ENCODE peak calls at places on chromosome 11, in eight cellular contexts. V is lower lobe of right lung, R is A549, B is Karpas-422, U is neural progenitor cell, X is Caco-2, H is spleen, O is BJ. P is an unnamed sample.

GRCh38 chr11:29005401-29005980 is 897.3 kb downstream of the METTL15 start:
- DNase-seq in V (no peak), R (peak), B (peak), U (peak), X (peak), H (no peak), O (no peak), P (no peak)

GRCh38 chr11:69337211-69337721 is 43.3 kb downstream of the MYEOV start:
- DNase-seq in V (no peak), R (no peak), B (no peak), U (no peak), X (peak), H (no peak), O (peak), P (peak)

GRCh38 chr11:92960886-92961285 is 8.6 kb upstream of the MTNR1B start:
- DNase-seq in V (no peak), R (no peak), B (no peak), U (no peak), X (no peak), H (no peak), O (no peak), P (no peak)

GRCh38 chr11:78666675-78667129 is 92.0 kb upstream of the NARS2 start:
- DNase-seq in V (no peak), R (no peak), B (no peak), U (no peak), X (no peak), H (no peak), O (no peak), P (no peak)

GRCh38 chr11:35247428-35247827 is 108.5 kb downstream of the CD44 start:
- DNase-seq in V (no peak), R (no peak), B (no peak), U (no peak), X (no peak), H (peak), O (no peak), P (no peak)

GRCh38 chr11:65321828-65322495 is 7.3 kb downstream of the CDC42EP2 start:
- DNase-seq in V (peak), R (no peak), B (peak), U (no peak), X (no peak), H (no peak), O (no peak), P (no peak)

GRCh38 chr11:122202161-122202950 is 86.3 kb upstream of the BLID start:
- DNase-seq in V (no peak), R (peak), B (no peak), U (no peak), X (peak), H (no peak), O (no peak), P (no peak)

GRCh38 chr11:43833657-43834073 is 47.0 kb upstream of the ALKBH3 start:
- DNase-seq in V (no peak), R (peak), B (no peak), U (no peak), X (peak), H (no peak), O (no peak), P (no peak)

GRCh38 chr11:102155676-102156075 is 45.4 kb downstream of the YAP1 start:
- DNase-seq in V (no peak), R (no peak), B (no peak), U (no peak), X (no peak), H (no peak), O (no peak), P (no peak)

GRCh38 chr11:23680488-23681230 is 816.2 kb upstream of the LUZP2 start:
- DNase-seq in V (peak), R (no peak), B (no peak), U (no peak), X (no peak), H (peak), O (no peak), P (no peak)

GRCh38 chr11:105799728-105800462 is 190.0 kb downstream of the GRIA4 start:
- DNase-seq in V (no peak), R (no peak), B (no peak), U (no peak), X (no peak), H (no peak), O (no peak), P (no peak)

DNA sequence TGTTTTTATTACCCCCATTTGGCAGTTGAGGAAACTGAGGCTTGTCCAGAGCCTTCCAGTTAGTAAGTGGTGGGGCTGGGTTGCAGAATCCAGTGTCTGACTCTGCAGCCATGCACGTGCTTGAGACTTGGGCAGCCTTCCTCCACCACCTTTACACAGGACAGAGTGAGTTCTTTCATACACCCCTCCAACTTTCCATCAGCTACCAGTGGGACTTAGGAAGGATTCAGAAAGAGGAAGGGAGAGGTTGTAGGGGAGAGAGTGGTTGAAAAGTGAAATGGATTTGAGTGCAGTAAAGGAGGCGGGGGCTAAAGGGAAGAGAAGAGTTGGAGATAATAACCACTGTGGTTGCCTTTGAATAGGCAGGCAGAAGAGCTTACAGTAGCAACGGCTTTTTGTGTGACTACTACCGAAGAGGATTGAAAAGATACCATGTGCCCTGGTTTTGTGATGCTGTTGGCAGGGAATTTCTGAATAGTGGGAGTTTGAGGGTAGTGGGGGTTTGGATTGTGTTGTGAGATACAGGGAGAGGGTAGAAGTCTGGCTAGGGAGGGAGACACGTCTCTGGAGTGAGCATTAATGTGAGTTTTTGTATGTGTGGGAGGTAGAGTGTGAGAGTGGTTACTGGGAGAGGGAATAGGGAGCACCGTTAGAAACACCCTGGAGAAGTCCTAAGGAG is 1.7 kb downstream of the UVRAG start:
- DNase-seq in V (no peak), R (no peak), B (peak), U (no peak), X (no peak), H (no peak), O (no peak), P (no peak)
- H3K4me3 ChIP-seq in V (peak), R (no peak), B (peak), U (peak), X (peak), H (peak), O (peak), P (peak)

DNA sequence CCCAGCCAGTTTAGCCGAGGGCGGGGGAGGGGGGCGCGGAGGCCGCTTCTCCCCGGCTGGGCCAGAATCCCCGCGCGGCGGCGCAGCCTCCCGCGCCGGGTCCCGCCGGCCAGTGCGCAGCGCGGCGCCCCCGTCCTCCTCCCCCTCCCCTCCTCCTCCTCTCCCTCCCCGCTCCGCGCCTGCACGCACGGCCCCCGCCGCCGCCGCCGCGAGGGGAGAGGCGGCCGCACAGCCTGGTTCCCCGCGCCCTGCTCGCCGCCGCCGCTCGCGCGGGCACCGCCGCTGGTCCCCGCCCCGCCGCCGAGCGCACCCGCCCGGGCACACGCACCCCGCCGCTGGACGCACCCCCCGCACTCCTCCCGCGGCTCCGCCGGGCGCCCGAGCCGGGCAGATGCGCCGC is at the start of gene FLRT1:
- DNase-seq in V (no peak), R (no peak), B (no peak), U (peak), X (no peak), H (no peak), O (no peak), P (no peak)
- H3K4me3 ChIP-seq in V (peak), R (peak), B (no peak), U (peak), X (peak), H (no peak), O (peak), P (no peak)

DNA sequence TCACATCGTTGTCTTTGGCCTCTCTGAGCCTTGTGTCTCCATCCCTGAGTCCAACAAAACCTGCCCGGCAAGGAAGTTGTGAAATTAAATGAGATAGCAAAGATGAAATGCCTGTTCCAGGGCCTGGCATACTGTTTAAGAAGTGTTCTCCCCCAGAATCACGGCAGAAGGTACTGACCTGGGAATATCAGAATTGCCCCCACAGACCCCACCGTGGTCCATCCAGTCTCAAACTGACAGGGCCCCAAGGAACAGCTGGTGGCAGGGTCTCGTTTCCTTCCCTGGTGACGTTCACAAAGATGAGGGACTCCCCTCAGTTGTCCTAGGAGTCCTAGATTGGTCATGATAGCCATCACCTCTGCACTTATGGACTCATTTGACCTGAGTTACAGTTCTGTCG is 1.8 kb downstream of the PRDM11 start:
- DNase-seq in V (no peak), R (no peak), B (no peak), U (no peak), X (no peak), H (peak), O (no peak), P (no peak)
- H3K4me3 ChIP-seq in V (peak), R (no peak), B (peak), U (no peak), X (no peak), H (no peak), O (no peak), P (no peak)

DNA sequence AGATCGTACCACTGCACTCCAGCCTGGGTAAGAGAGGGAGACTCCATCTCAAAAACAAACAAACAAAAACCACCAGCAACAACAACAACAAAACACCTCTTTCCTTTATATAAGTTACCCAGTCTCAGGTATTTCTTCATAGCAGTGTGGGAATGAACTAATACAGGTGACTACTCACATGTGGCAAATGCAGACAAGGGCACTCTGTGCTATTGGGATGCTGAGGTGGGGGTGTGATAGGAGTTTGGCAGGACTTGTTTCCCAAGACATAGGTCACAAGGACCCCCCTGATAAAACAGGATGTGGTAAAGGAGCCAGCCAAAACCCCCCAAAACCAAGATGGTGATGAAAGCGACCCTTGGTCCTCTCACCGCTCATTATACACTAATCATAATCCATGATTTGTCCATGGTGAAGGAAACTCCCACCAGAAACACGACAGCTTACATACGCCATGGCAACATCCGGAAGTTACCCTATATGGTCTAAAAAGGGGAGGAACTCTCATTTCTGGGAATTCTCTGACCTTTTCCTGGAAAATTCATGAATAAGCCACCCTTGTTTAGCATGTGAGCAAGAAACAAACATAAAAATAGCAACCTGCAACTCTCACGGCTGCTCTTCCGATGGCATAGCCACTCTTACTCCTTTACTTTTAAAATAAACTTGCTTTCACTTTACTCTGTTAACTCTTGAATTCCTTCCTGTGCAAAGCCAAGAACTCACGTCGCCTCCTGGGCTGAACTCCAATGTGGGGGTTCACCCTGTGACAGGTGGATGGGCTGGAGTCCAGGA is 18.8 kb upstream of the INCENP start:
- DNase-seq in V (no peak), R (no peak), B (no peak), U (no peak), X (no peak), H (no peak), O (peak), P (no peak)
- H3K4me3 ChIP-seq in V (peak), R (no peak), B (no peak), U (no peak), X (no peak), H (no peak), O (peak), P (no peak)

DNA sequence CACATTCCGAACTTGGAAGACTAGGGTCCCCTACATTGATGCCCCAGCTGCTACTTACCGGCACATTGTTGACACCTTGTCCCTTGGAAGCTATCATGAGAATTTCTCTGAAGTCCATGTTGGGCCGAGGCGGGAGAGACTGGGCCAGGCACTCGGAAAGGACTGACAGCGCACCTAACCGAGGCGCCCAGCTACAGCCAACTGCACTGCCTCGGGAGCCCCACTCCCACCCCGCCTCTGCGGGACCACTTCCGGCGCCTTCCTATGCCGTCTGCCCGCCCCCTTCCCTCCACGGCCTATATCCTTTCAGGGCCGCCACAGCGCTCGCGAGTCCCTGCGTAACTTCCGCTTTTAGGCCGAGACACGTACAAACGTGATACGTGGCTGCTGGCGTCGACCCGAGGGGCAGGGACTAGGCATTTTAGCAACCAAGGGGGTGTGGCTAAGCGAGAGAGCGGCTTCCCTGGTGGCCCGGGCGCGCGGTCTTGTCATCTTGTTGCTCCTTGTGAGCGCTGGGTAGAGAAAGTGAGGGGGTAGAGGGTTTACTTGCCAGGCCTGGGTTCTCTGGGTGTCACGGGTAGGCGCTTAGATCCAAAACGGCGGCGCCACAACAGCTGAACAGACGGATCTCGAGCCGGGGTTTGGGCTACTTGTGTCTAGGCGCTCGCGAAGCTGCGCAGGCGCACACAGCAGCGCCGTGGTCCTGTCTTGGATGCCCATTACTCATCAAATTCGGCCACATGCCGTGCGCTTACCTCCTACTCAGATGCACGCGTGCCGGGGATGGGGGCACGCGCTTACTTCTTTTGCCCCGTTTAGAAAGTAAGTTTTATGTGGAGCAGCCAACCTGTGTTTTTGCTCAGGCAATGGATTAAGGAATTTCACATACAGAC is at the start of gene SPTY2D1:
- DNase-seq in V (peak), R (peak), B (peak), U (peak), X (peak), H (peak), O (peak), P (peak)
- H3K4me3 ChIP-seq in V (peak), R (peak), B (peak), U (peak), X (peak), H (peak), O (peak), P (peak)

GRCh38 chr11:128210148-128210940 is 377.0 kb downstream of the ETS1 start:
- DNase-seq in V (no peak), R (peak), B (no peak), U (no peak), X (peak), H (no peak), O (peak), P (no peak)

GRCh38 chr11:128207861-128208321 is 379.5 kb downstream of the ETS1 start:
- DNase-seq in V (no peak), R (peak), B (no peak), U (no peak), X (peak), H (no peak), O (peak), P (no peak)

GRCh38 chr11:128206476-128206875 is 380.9 kb downstream of the ETS1 start:
- DNase-seq in V (no peak), R (no peak), B (no peak), U (no peak), X (no peak), H (no peak), O (no peak), P (no peak)

GRCh38 chr11:128205796-128206195 is 381.6 kb downstream of the ETS1 start:
- DNase-seq in V (no peak), R (no peak), B (no peak), U (no peak), X (no peak), H (no peak), O (no peak), P (no peak)

DNA sequence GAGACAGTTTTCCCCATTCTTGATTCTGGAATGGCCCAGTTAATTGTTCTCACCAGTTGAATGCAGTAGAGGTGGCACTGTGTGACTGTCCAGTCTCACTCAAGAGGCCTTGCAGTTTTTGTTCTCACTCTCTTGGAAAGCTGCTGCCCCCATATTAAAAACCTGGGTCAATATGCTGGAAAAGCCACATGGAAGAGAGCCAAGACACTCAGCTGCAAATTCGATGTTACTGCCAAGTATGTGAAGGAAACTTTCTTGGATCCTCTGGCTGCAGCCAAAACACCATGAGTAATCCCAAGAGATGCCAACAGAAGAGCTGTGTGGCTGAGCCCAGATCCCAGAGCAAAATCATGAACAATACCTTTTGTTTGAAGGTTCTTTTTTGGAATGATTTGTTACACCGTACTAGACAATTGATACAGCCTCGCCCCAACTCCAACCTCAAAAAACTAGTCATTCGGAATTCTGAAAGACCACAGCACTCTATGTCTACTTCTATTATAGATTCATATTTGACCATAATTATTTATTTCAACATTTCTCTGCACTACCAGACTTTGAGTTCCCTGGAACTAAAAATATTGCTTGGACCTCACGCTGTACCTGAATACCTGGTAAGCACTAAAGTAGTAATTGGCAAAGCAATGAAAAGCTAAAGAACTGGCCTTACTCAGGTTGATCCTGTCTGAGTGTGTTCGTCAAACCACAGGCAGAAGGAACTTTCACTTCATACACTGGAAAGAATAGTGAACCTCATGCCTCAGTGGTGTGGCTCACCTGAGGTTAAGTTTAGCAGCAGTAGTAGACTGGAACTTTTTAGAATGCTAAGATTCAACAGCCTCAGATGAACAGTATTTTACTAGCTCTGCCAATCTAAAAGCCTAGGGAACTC is 378.8 kb downstream of the ETS1 start:
- DNase-seq in V (no peak), R (peak), B (no peak), U (no peak), X (no peak), H (no peak), O (peak), P (no peak)
- H3K4me3 ChIP-seq in V (no peak), R (no peak), B (no peak), U (no peak), X (no peak), H (no peak), O (no peak), P (no peak)

DNA sequence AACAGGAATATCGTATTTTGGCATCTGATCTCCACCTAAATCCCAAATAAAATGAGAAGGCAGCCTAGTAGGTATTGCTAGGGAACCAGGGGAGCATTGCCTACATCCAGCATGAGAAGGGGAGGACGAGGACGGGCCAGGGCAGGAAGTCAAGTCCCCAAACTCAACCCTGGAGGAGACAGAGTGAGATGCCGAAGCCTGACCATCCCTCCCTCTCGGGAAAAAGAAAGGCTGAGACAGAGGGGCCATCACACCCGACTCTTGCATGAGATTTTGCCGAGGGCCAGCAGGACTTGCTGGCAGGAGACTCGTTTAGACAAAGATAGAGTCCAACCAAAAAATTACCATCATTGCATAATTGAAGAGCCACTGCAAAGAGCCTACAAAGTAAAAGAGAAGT is 50.2 kb upstream of the SPATA19 start:
- DNase-seq in V (no peak), R (no peak), B (no peak), U (no peak), X (no peak), H (no peak), O (no peak), P (no peak)
- H3K4me3 ChIP-seq in V (no peak), R (no peak), B (no peak), U (no peak), X (no peak), H (no peak), O (no peak), P (no peak)